ENCODE peak calls at places on chromosomes 5 and 9, in six cellular contexts. S, P, T, M, A and O are unnamed samples.

GRCh38 chr5:124411089-124411488 is 335.4 kb downstream of the ZNF608 start:
- DNase-seq in S (no peak), P (no peak), T (no peak), M (no peak), A (no peak), O (peak)

GRCh38 chr9:112091805-112092204 is 83.3 kb downstream of the SUSD1 start:
- DNase-seq in S (no peak), P (no peak), T (no peak), M (no peak), A (peak), O (no peak)

GRCh38 chr9:125888220-125888619 is 141.0 kb downstream of the PBX3 start:
- DNase-seq in S (no peak), P (no peak), T (no peak), M (no peak), A (peak), O (no peak)

GRCh38 chr5:111278824-111279504 is 54.8 kb downstream of the CAMK4 start:
- DNase-seq in S (peak), P (peak), T (peak), M (peak), A (peak), O (no peak)

GRCh38 chr5:26295541-26295940 is 742.8 kb downstream of the CDH9 start:
- DNase-seq in S (no peak), P (no peak), T (no peak), M (no peak), A (no peak), O (no peak)

GRCh38 chr9:94837404-94837803 is 110.9 kb downstream of the AOPEP start:
- DNase-seq in S (no peak), P (no peak), T (no peak), M (no peak), A (no peak), O (no peak)

GRCh38 chr9:127506117-127506813 is 55.0 kb downstream of the LRSAM1 start:
- DNase-seq in S (no peak), P (no peak), T (no peak), M (no peak), A (no peak), O (no peak)

GRCh38 chr5:11143456-11144267 is 382.6 kb upstream of the DAP start:
- DNase-seq in S (no peak), P (no peak), T (no peak), M (no peak), A (no peak), O (no peak)

GRCh38 chr5:36156124-36156601 is 4.3 kb downstream of the SKP2 start:
- DNase-seq in S (no peak), P (no peak), T (no peak), M (no peak), A (peak), O (no peak)

GRCh38 chr5:145775893-145776444 is 59.2 kb downstream of the PRELID2 start:
- DNase-seq in S (no peak), P (no peak), T (no peak), M (no peak), A (peak), O (no peak)

GRCh38 chr9:13035822-13036221 is 243.7 kb downstream of the MPDZ start:
- DNase-seq in S (no peak), P (no peak), T (no peak), M (no peak), A (no peak), O (no peak)

GRCh38 chr5:177479774-177480173 is 6.3 kb upstream of the DBN1 start:
- DNase-seq in S (no peak), P (no peak), T (no peak), M (no peak), A (no peak), O (no peak)

GRCh38 chr5:14872070-14872989 is 752 bp upstream of the ANKH start:
- DNase-seq in S (peak), P (peak), T (no peak), M (peak), A (peak), O (peak)

GRCh38 chr5:115557667-115558387 is 13.3 kb upstream of the FEM1C start:
- DNase-seq in S (no peak), P (no peak), T (no peak), M (no peak), A (peak), O (no peak)

GRCh38 chr5:54679686-54680085 is 162.1 kb downstream of the SNX18 start:
- DNase-seq in S (no peak), P (no peak), T (no peak), M (no peak), A (no peak), O (no peak)

GRCh38 chr5:41368158-41368557 is 142.2 kb downstream of the PLCXD3 start:
- DNase-seq in S (no peak), P (no peak), T (no peak), M (no peak), A (peak), O (no peak)

GRCh38 chr5:156411-157072 is 34.8 kb upstream of the LRRC14B start:
- DNase-seq in S (no peak), P (no peak), T (no peak), M (peak), A (no peak), O (no peak)

GRCh38 chr5:80127037-80127642 is 92.0 kb downstream of the THBS4 start:
- DNase-seq in S (no peak), P (no peak), T (no peak), M (no peak), A (no peak), O (no peak)